ENCODE peak calls at places on chromosome 9, in five cellular contexts. G is ovary; U is stimulated activated CD4-positive, alpha-beta T cell treated with anti-CD3 and anti-CD28 coated beads, TNF-alpha, amount 100 ng/mL, for 1 hour; V is GM20000; Y is stimulated activated CD8-positive, alpha-beta memory T cell treated with anti-CD3 and anti-CD28 coated beads, Interleukin-7, amount 100 ng/mL, for 4 hours. B is an unnamed sample.

GRCh38 chr9:90100014-90100413 is 495.2 kb downstream of the GADD45G start:
- DNase-seq in G (no peak), U (no peak), V (no peak), Y (no peak), B (no peak)

GRCh38 chr9:125646222-125647100 is 60.5 kb downstream of the MAPKAP1 start:
- DNase-seq in G (no peak), U (no peak), V (no peak), Y (no peak), B (no peak)

GRCh38 chr9:131950487-131950886 is 129.2 kb downstream of the MED27 start:
- DNase-seq in G (no peak), U (no peak), V (no peak), Y (no peak), B (no peak)

GRCh38 chr9:35673132-35673997 is at the start of gene CA9:
- DNase-seq in G (no peak), U (no peak), V (no peak), Y (no peak), B (no peak)

GRCh38 chr9:109843651-109844050 is 63.7 kb downstream of the PALM2AKAP2 start:
- DNase-seq in G (no peak), U (no peak), V (no peak), Y (no peak), B (no peak)

GRCh38 chr9:121249563-121249962 is 18.4 kb upstream of the GSN start:
- DNase-seq in G (no peak), U (no peak), V (no peak), Y (no peak), B (no peak)

GRCh38 chr9:26955222-26955903 is 849 bp upstream of the IFT74 start:
- DNase-seq in G (no peak), U (no peak), V (no peak), Y (no peak), B (no peak)

GRCh38 chr9:127975376-127976315 is 5.1 kb downstream of the EEIG1 start:
- DNase-seq in G (no peak), U (no peak), V (no peak), Y (no peak), B (no peak)

GRCh38 chr9:114307323-114308250 is 15.3 kb upstream of the ORM1 start:
- DNase-seq in G (no peak), U (no peak), V (no peak), Y (no peak), B (no peak)

GRCh38 chr9:2494571-2494970 is 127.0 kb upstream of the VLDLR start:
- DNase-seq in G (no peak), U (no peak), V (no peak), Y (no peak), B (peak)